ENCODE peak calls at places on chromosome 17, in five cellular contexts. X is transverse colon, Y is cardiac muscle cell, D is AG04449, V is hepatocyte. O is an unnamed sample.

GRCh38 chr17:44830359-44831269 is 527 bp upstream of the GJC1 start:
- DNase-seq in X (peak; percentile 10), V (peak; percentile 44), D (no peak), Y (peak; percentile 53), O (no peak)

GRCh38 chr17:57366558-57367351 is 110.4 kb downstream of the MSI2 start:
- DNase-seq in X (no peak), Y (no peak), V (peak; percentile 26), D (no peak), O (no peak)

GRCh38 chr17:62722625-62723024 is 85.5 kb downstream of the MARCHF10 start:
- DNase-seq in D (no peak), Y (no peak), X (no peak), V (no peak), O (no peak)

GRCh38 chr17:73436966-73437365 is 125.2 kb upstream of the CDC42EP4 start:
- DNase-seq in Y (no peak), D (no peak), X (no peak), V (no peak), O (no peak)

GRCh38 chr17:42329025-42329976 is 41.0 kb downstream of the STAT5A start:
- DNase-seq in D (no peak), X (no peak), Y (no peak), V (no peak), O (no peak)

GRCh38 chr17:44863254-44863918 is 15.7 kb downstream of the HIGD1B start:
- DNase-seq in Y (no peak), X (no peak), V (no peak), D (no peak), O (no peak)

GRCh38 chr17:58046230-58047094 is 36.8 kb upstream of the DYNLL2 start:
- DNase-seq in X (no peak), V (no peak), D (no peak), Y (peak; percentile 47), O (no peak)

GRCh38 chr17:14748036-14748715 is 447.3 kb downstream of the HS3ST3B1 start:
- DNase-seq in V (no peak), D (no peak), Y (no peak), X (no peak), O (no peak)

GRCh38 chr17:69447726-69448125 is 33.2 kb downstream of the MAP2K6 start:
- DNase-seq in V (no peak), Y (no peak), D (no peak), X (no peak), O (no peak)

GRCh38 chr17:61574542-61575351 is 16.3 kb downstream of the NACA2 start:
- DNase-seq in D (no peak), X (no peak), V (peak; percentile 81), Y (peak; percentile 54), O (no peak)

GRCh38 chr17:49567871-49568694 is 7.6 kb upstream of the NXPH3 start:
- DNase-seq in V (peak; percentile 90), X (peak; percentile 90), D (no peak), Y (peak; percentile 90), O (no peak)

GRCh38 chr17:15247891-15248529 is 17.1 kb downstream of the PMP22 start:
- DNase-seq in Y (peak; percentile 32), X (no peak), V (no peak), D (no peak), O (no peak)

GRCh38 chr17:10807704-10808128 is 3.8 kb upstream of the TMEM238L start:
- DNase-seq in V (no peak), Y (no peak), D (no peak), X (peak; percentile 64), O (no peak)

GRCh38 chr17:41397003-41397665 is at the start of gene KRT31:
- DNase-seq in Y (no peak), D (no peak), V (no peak), X (no peak), O (no peak)

GRCh38 chr17:1712271-1712670 is 2.1 kb upstream of the TLCD2 start:
- DNase-seq in X (no peak), V (no peak), D (no peak), Y (no peak), O (no peak)

GRCh38 chr17:62895650-62896301 is 70.3 kb upstream of the TANC2 start:
- DNase-seq in Y (no peak), X (no peak), V (no peak), D (no peak), O (no peak)

GRCh38 chr17:73292031-73292531 is 19.7 kb downstream of the CDC42EP4 start:
- DNase-seq in V (no peak), D (no peak), Y (no peak), X (no peak), O (no peak)

GRCh38 chr17:47605006-47605405 is 44.7 kb upstream of the KPNB1 start:
- DNase-seq in Y (no peak), X (no peak), D (peak; percentile 23), V (no peak), O (no peak)

GRCh38 chr17:64326420-64327054 is 63.5 kb upstream of the TEX2 start:
- DNase-seq in D (no peak), X (peak; percentile 18), Y (no peak), V (no peak), O (peak; percentile 91)

GRCh38 chr17:74444406-74444805 is 12.5 kb downstream of the GPRC5C start:
- DNase-seq in X (no peak), D (no peak), Y (no peak), V (no peak), O (no peak)

GRCh38 chr17:20266806-20267458 is 200.4 kb downstream of the LGALS9B start:
- DNase-seq in Y (peak; percentile 24), X (no peak), V (peak; percentile 40), D (no peak), O (peak; percentile 31)

GRCh38 chr17:44014133-44014436 is 678 bp downstream of the TMEM101 start:
- DNase-seq in D (no peak), Y (peak; percentile 65), X (no peak), V (no peak), O (no peak)

GRCh38 chr17:37826497-37827115 is 81.7 kb upstream of the HNF1B start:
- DNase-seq in V (no peak), D (no peak), Y (no peak), X (no peak), O (no peak)

GRCh38 chr17:4968916-4969550 is 1.4 kb upstream of the SPAG7 start:
- DNase-seq in D (peak; percentile 78), V (peak; percentile 79), Y (no peak), X (no peak), O (peak; percentile 93)

GRCh38 chr17:45318561-45319230 is 1.9 kb upstream of the MAP3K14 start:
- DNase-seq in X (no peak), Y (no peak), V (no peak), D (no peak), O (no peak)

GRCh38 chr17:64281962-64282752 is 19.1 kb upstream of the TEX2 start:
- DNase-seq in X (peak; percentile 45), V (peak; percentile 87), D (no peak), Y (peak; percentile 82), O (no peak)

GRCh38 chr17:34133350-34133749 is 121.7 kb upstream of the CCL2 start:
- DNase-seq in X (no peak), V (no peak), Y (no peak), D (no peak), O (no peak)

GRCh38 chr17:43691317-43691693 is 29.6 kb upstream of the MEOX1 start:
- DNase-seq in V (no peak), D (no peak), Y (no peak), X (no peak), O (no peak)

GRCh38 chr17:52170963-52171572 is 12.6 kb upstream of the CA10 start:
- DNase-seq in D (no peak), X (no peak), V (peak; percentile 58), Y (peak; percentile 55), O (no peak)

GRCh38 chr17:76147211-76148014 is 6.4 kb upstream of the FOXJ1 start:
- DNase-seq in X (no peak), Y (no peak), D (no peak), V (no peak), O (no peak)
- TF ChIP-seq CTCF in X (peak; percentile 40), Y (peak; percentile 68), D (peak; percentile 33), V (peak; percentile 44), O (peak; percentile 65)

GRCh38 chr17:18958611-18959010 is 6.6 kb downstream of the SLC5A10 start:
- DNase-seq in Y (no peak), X (no peak), D (no peak), V (no peak), O (no peak)
- H3K4me3 ChIP-seq in Y (no peak overlapping the region), X (no peak overlapping the region), D (no peak overlapping the region), V (no peak overlapping the region), O (no peak overlapping the region)

GRCh38 chr17:81164464-81165245 is 652 bp upstream of the PVALEF start:
- DNase-seq in D (no peak), V (no peak), Y (no peak), X (no peak), O (no peak)

GRCh38 chr17:81163703-81164413 is 1.4 kb upstream of the PVALEF start:
- DNase-seq in X (no peak), V (no peak), D (no peak), Y (no peak), O (no peak)

GRCh38 chr17:81166033-81166472 is at the start of gene AATK:
- DNase-seq in D (no peak), Y (no peak), X (no peak), V (peak; percentile 53), O (no peak)

GRCh38 chr17:81167194-81167524 is 1.1 kb upstream of the AATK start:
- DNase-seq in D (no peak), V (no peak), X (no peak), Y (no peak), O (no peak)

DNA sequence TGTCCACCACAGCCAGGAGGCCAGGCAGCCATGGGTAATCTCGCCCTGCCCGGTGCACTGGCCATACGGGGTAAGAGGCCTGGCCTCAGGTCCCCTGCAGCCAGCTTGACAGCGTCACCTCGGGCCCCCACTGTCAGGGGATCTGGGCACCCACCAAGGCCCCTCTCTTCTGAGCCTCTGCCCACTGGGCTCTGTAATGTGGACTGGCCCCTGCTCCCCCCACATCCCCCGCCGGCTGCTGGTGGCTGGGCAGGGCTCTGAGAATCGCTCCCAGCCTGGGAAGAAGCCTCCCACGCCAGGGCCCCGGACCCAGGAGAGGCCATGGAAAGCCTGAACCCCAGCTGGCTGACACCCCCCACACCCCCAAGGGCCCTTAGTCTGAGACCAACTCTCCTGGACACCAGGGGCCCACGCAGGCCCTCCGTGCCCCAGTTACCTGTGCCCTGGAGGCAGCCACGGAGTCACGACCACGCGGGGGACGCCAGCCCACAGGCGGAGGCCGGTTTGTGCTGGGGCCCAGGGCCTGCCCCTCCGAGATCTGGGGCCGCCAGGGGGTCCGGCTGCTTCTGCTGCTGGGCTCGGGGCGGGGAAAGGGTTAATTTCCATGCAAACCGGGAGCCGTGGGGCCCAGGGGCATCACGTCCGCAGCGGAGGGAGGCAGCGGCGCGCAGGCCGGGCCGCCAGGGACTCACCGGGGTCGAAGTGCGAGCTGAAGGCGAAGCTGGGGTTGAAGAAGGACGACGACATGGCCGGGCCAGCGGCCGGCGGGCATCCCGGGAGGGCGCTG is at the start of gene PVALEF:
- DNase-seq in X (no peak), Y (peak; percentile 76), D (no peak), V (peak; percentile 75), O (no peak)
- TF ChIP-seq CTCF in X (no peak), Y (no peak), D (no peak), V (no peak), O (no peak)

GRCh38 chr17:81909231-81909630 is 2.0 kb downstream of the PCYT2 start:
- DNase-seq in X (no peak), D (no peak), V (no peak), Y (no peak), O (no peak)

GRCh38 chr17:81911277-81911961 is at the start of gene PCYT2:
- DNase-seq in D (no peak), Y (peak; percentile 95), V (peak; percentile 98), X (peak; percentile 96), O (peak; percentile 17)

GRCh38 chr17:81909966-81910839 is 996 bp downstream of the PCYT2 start:
- DNase-seq in X (peak; percentile 53), D (no peak), V (peak; percentile 74), Y (peak; percentile 55), O (no peak)

GRCh38 chr17:81911969-81912368 is 770 bp upstream of the PCYT2 start:
- DNase-seq in D (no peak), Y (no peak), V (no peak), X (no peak), O (no peak)

GRCh38 chr17:81910840-81911276 is 341 bp downstream of the PCYT2 start:
- DNase-seq in X (peak; percentile 36), Y (peak; percentile 52), V (peak; percentile 54), D (no peak), O (no peak)
- H3K4me3 ChIP-seq in X (peak overlapping the region; percentile 83), Y (peak overlapping the region; percentile 63), V (peak overlapping the region; percentile 66), D (peak overlapping the region; percentile 74), O (peak overlapping the region; percentile 87)